ENCODE peak calls at places on chromosomes 1 and 21, in six cellular contexts. H, Z, D, T, U and L are unnamed samples.

GRCh38 chr1:205805082-205805711 is 7.8 kb downstream of the SLC41A1 start:
- DNase-seq in H (no peak), Z (no peak), D (no peak), T (no peak), U (no peak), L (no peak)

GRCh38 chr1:97901017-97901658 is 19.7 kb downstream of the DPYD start:
- DNase-seq in H (no peak), Z (no peak), D (no peak), T (no peak), U (no peak), L (no peak)

GRCh38 chr1:17739050-17739449 is 16.1 kb upstream of the ACTL8 start:
- DNase-seq in H (no peak), Z (no peak), D (no peak), T (no peak), U (no peak), L (no peak)

GRCh38 chr1:4963251-4963650 is 308.8 kb downstream of the AJAP1 start:
- DNase-seq in H (no peak), Z (peak; percentile 58), D (no peak), T (no peak), U (peak; percentile 33), L (peak; percentile 40)

GRCh38 chr1:36179220-36179600 is 23.2 kb downstream of the MAP7D1 start:
- DNase-seq in H (no peak), Z (no peak), D (no peak), T (no peak), U (no peak), L (no peak)

GRCh38 chr1:159867322-159868064 is 5.0 kb upstream of the VSIG8 start:
- DNase-seq in H (peak; percentile 65), Z (no peak), D (peak; percentile 75), T (peak; percentile 97), U (no peak), L (peak; percentile 34)

GRCh38 chr1:37660646-37661045 is 26.0 kb upstream of the RSPO1 start:
- DNase-seq in H (no peak), Z (no peak), D (no peak), T (no peak), U (no peak), L (no peak)

GRCh38 chr1:245096330-245097066 is 58.3 kb upstream of the KIF26B start:
- DNase-seq in H (no peak), Z (no peak), D (no peak), T (no peak), U (no peak), L (no peak)

GRCh38 chr1:17765444-17766411 is 10.6 kb downstream of the ACTL8 start:
- DNase-seq in H (no peak), Z (peak; percentile 91), D (no peak), T (no peak), U (peak; percentile 53), L (peak; percentile 44)

GRCh38 chr1:85375422-85375934 is 89.5 kb downstream of the DDAH1 start:
- DNase-seq in H (no peak), Z (no peak), D (no peak), T (no peak), U (no peak), L (no peak)

GRCh38 chr1:63693956-63694607 is 79.7 kb upstream of the ROR1 start:
- DNase-seq in H (no peak), Z (peak; percentile 19), D (no peak), T (no peak), U (no peak), L (no peak)

GRCh38 chr1:245155186-245156040 is 628 bp downstream of the KIF26B start:
- DNase-seq in H (no peak), Z (peak; percentile 37), D (no peak), T (peak; percentile 13), U (peak; percentile 57), L (no peak)

GRCh38 chr21:42614811-42615342 is 38.5 kb upstream of the PDE9A start:
- DNase-seq in H (peak; percentile 4), Z (peak; percentile 75), D (peak; percentile 76), T (peak; percentile 69), U (peak; percentile 25), L (peak; percentile 91)

GRCh38 chr1:159829822-159830455 is 3.3 kb downstream of the SLAMF8 start:
- DNase-seq in H (no peak), Z (no peak), D (no peak), T (no peak), U (no peak), L (no peak)

GRCh38 chr1:209672705-209673630 is 2.2 kb upstream of the G0S2 start:
- DNase-seq in H (no peak), Z (peak; percentile 45), D (no peak), T (no peak), U (no peak), L (no peak)

GRCh38 chr21:44295163-44295601 is 4.7 kb upstream of the PFKL start:
- DNase-seq in H (no peak), Z (peak; percentile 5), D (no peak), T (no peak), U (no peak), L (no peak)

GRCh38 chr1:114023377-114023776 is 44.1 kb downstream of the OLFML3 start:
- DNase-seq in H (no peak), Z (no peak), D (no peak), T (no peak), U (no peak), L (no peak)

GRCh38 chr21:44890961-44891541 is 17.6 kb upstream of the PTTG1IP start:
- DNase-seq in H (no peak), Z (no peak), D (peak; percentile 54), T (no peak), U (no peak), L (no peak)

GRCh38 chr1:25178917-25179571 is 53.3 kb downstream of the SYF2 start:
- DNase-seq in H (no peak), Z (no peak), D (no peak), T (no peak), U (no peak), L (no peak)

GRCh38 chr1:211257831-211258225 is 1.3 kb upstream of the RCOR3 start:
- DNase-seq in H (no peak), Z (no peak), D (no peak), T (no peak), U (no peak), L (no peak)

GRCh38 chr1:14255711-14256110 is 342.8 kb upstream of the KAZN start:
- DNase-seq in H (no peak), Z (peak; percentile 10), D (no peak), T (no peak), U (no peak), L (no peak)

GRCh38 chr1:39539252-39539790 is 37.3 kb downstream of the PABPC4 start:
- DNase-seq in H (peak; percentile 75), Z (peak; percentile 72), D (no peak), T (peak; percentile 66), U (peak; percentile 70), L (no peak)

GRCh38 chr1:234527346-234527745 is 48.4 kb upstream of the TARBP1 start:
- DNase-seq in H (peak; percentile 4), Z (no peak), D (no peak), T (no peak), U (no peak), L (no peak)
- H3K27ac ChIP-seq in H (no peak overlapping the region), Z (no peak overlapping the region), D (no peak overlapping the region), T (no peak overlapping the region), U (peak overlapping the region; percentile 46), L (no peak overlapping the region)

GRCh38 chr1:27009601-27010197 is 3.0 kb downstream of the TENT5B start:
- DNase-seq in H (no peak), Z (peak; percentile 95), D (no peak), T (no peak), U (no peak), L (peak; percentile 95)
- H3K27ac ChIP-seq in H (peak overlapping the region; percentile 90), Z (peak overlapping the region; percentile 90), D (no peak overlapping the region), T (no peak overlapping the region), U (peak overlapping the region; percentile 83), L (peak overlapping the region; percentile 92)

GRCh38 chr1:20109223-20109856 is 10.0 kb downstream of the PLA2G2D start:
- DNase-seq in H (no peak), Z (no peak), D (no peak), T (peak; percentile 10), U (no peak), L (peak; percentile 39)
- H3K27ac ChIP-seq in H (peak overlapping the region; percentile 49), Z (no peak overlapping the region), D (no peak overlapping the region), T (no peak overlapping the region), U (no peak overlapping the region), L (no peak overlapping the region)

GRCh38 chr1:117556976-117557375 is 48.9 kb upstream of the TENT5C start:
- DNase-seq in H (no peak), Z (no peak), D (no peak), T (no peak), U (no peak), L (no peak)

GRCh38 chr1:117561071-117561470 is 44.8 kb upstream of the TENT5C start:
- DNase-seq in H (no peak), Z (no peak), D (no peak), T (no peak), U (no peak), L (no peak)

GRCh38 chr1:117559985-117560384 is 45.9 kb upstream of the TENT5C start:
- DNase-seq in H (no peak), Z (no peak), D (no peak), T (no peak), U (no peak), L (no peak)

GRCh38 chr1:117561551-117561950 is 44.3 kb upstream of the TENT5C start:
- DNase-seq in H (no peak), Z (no peak), D (no peak), T (no peak), U (no peak), L (no peak)

GRCh38 chr1:117559139-117559538 is 46.7 kb upstream of the TENT5C start:
- DNase-seq in H (no peak), Z (no peak), D (no peak), T (no peak), U (no peak), L (no peak)
- H3K27ac ChIP-seq in H (no peak overlapping the region), Z (no peak overlapping the region), D (no peak overlapping the region), T (no peak overlapping the region), U (no peak overlapping the region), L (no peak overlapping the region)